ENCODE peak calls at places on chromosomes 5 and 9, in seven cellular contexts. H is mesendoderm, O is IMR-90, S is neuronal stem cell, A is mesenchymal stem cell, Z is H1, M is trophoblast cell. R is an unnamed sample.

GRCh38 chr5:54835642-54836041 is 149.8 kb downstream of the ESM1 start:
- DNase-seq in H (no peak), O (peak), S (no peak), A (peak), Z (no peak), M (no peak), R (no peak)

GRCh38 chr5:170201311-170201710 is 31.5 kb upstream of the C5orf58 start:
- DNase-seq in H (no peak), O (no peak), S (no peak), A (no peak), Z (no peak), M (no peak), R (no peak)

GRCh38 chr9:133935328-133936040 is 56.6 kb downstream of the VAV2 start:
- DNase-seq in H (no peak), O (peak), S (no peak), A (peak), Z (no peak), M (no peak), R (no peak)

GRCh38 chr9:71202931-71203330 is 81.5 kb upstream of the TRPM3 start:
- DNase-seq in H (no peak), O (no peak), S (no peak), A (no peak), Z (no peak), M (no peak), R (no peak)

GRCh38 chr9:38047301-38048251 is 21.5 kb downstream of the SHB start:
- DNase-seq in H (peak), O (peak), S (no peak), A (peak), Z (peak), M (peak), R (peak)

GRCh38 chr5:79697222-79698164 is 7.9 kb downstream of the CMYA5 start:
- DNase-seq in H (peak), O (peak), S (no peak), A (peak), Z (no peak), M (peak), R (no peak)

GRCh38 chr5:178870411-178870810 is 10.7 kb downstream of the ZNF354B start:
- DNase-seq in H (no peak), O (no peak), S (no peak), A (no peak), Z (no peak), M (no peak), R (no peak)

GRCh38 chr5:160475864-160476438 is 54.3 kb downstream of the PTTG1 start:
- DNase-seq in H (no peak), O (no peak), S (no peak), A (no peak), Z (no peak), M (no peak), R (no peak)

GRCh38 chr5:10448754-10449345 is 7.2 kb downstream of the ROPN1L start:
- DNase-seq in H (no peak), O (no peak), S (no peak), A (no peak), Z (no peak), M (no peak), R (no peak)

GRCh38 chr5:10442581-10442980 is 902 bp downstream of the ROPN1L start:
- DNase-seq in H (no peak), O (no peak), S (no peak), A (peak), Z (no peak), M (no peak), R (no peak)

GRCh38 chr5:10441992-10442435 is 335 bp downstream of the ROPN1L start:
- DNase-seq in H (no peak), O (no peak), S (no peak), A (peak), Z (no peak), M (no peak), R (no peak)

GRCh38 chr5:10446490-10446889 is 4.8 kb downstream of the ROPN1L start:
- DNase-seq in H (no peak), O (no peak), S (no peak), A (no peak), Z (no peak), M (no peak), R (no peak)

GRCh38 chr5:10445352-10445751 is 3.7 kb downstream of the ROPN1L start:
- DNase-seq in H (no peak), O (no peak), S (no peak), A (no peak), Z (no peak), M (no peak), R (no peak)
- H2AK5ac ChIP-seq in H (no peak), O (no peak), S (no peak), A (no peak), Z (no peak), M (no peak), R (no peak)

GRCh38 chr9:19174127-19174921 is 47.0 kb upstream of the PLIN2 start:
- DNase-seq in H (peak), O (peak), S (peak), A (peak), Z (no peak), M (peak), R (peak)

GRCh38 chr9:19171271-19171670 is 44.0 kb upstream of the PLIN2 start:
- DNase-seq in H (no peak), O (no peak), S (no peak), A (no peak), Z (no peak), M (no peak), R (no peak)

GRCh38 chr9:19173598-19174125 is 46.4 kb upstream of the PLIN2 start:
- DNase-seq in H (no peak), O (no peak), S (no peak), A (no peak), Z (no peak), M (peak), R (no peak)
- H2AK5ac ChIP-seq in H (no peak), O (peak), S (no peak), A (no peak), Z (no peak), M (peak), R (no peak)

GRCh38 chr5:135035678-135036030 is 1.6 kb upstream of the PITX1 start:
- DNase-seq in H (no peak), O (no peak), S (no peak), A (no peak), Z (no peak), M (no peak), R (no peak)
- H2AK5ac ChIP-seq in H (no peak), O (peak), S (no peak), A (no peak), Z (peak), M (no peak), R (no peak)

DNA sequence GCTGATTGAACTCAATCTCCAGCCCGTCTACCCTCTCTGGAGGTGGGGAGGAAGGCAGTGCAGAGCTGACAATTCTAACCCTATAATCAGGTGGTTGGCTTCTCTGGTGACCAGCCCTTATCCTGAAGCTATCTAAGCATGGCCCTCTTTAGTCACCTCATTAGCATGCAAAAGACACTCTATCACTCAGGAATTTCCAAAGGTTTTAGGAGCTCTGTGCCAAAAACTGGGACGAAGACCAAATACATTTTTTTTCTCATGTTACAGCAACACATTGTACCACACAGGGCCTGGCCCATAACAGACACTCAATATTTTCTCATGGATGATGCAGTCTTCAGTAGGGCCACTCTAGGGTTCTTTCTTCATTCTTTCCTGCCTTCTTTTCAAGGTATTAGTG is 118.8 kb upstream of the VLDLR start:
- DNase-seq in H (peak), O (peak), S (no peak), A (no peak), Z (no peak), M (no peak), R (no peak)
- H2AK5ac ChIP-seq in H (no peak), O (no peak), S (no peak), A (no peak), Z (no peak), M (no peak), R (no peak)

GRCh38 chr5:1380910-1381309 is 36.0 kb upstream of the CLPTM1L start:
- DNase-seq in H (no peak), O (no peak), S (no peak), A (peak), Z (no peak), M (no peak), R (no peak)
- H2AK5ac ChIP-seq in H (no peak), O (no peak), S (peak), A (no peak), Z (no peak), M (no peak), R (no peak)

GRCh38 chr5:167296056-167296455 is 995.4 kb upstream of the WWC1 start:
- DNase-seq in H (no peak), O (no peak), S (no peak), A (peak), Z (no peak), M (no peak), R (no peak)
- H2AK5ac ChIP-seq in H (no peak), O (no peak), S (no peak), A (no peak), Z (no peak), M (no peak), R (no peak)

DNA sequence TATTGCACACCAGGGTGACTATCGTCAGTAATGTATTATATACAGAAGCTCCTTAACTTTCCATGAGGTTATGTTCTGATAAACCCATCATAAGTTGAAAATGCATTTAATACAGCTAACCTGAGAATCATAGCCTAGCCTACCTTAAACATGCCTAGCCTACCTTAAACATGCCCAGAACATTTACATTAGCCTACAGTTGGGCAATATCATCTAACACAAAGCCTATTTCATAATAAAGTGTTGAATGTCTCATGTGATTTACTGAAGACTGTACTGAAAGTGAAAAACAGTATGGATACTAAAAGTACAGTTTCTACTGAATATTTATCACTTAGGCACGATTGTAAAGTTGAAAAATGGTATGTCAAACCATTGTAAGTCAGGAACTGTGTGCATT is 1.5 kb downstream of the GM2A start:
- DNase-seq in H (no peak), O (no peak), S (no peak), A (no peak), Z (no peak), M (no peak), R (no peak)
- H2AK5ac ChIP-seq in H (no peak), O (no peak), S (no peak), A (no peak), Z (no peak), M (no peak), R (no peak)

GRCh38 chr9:91315191-91315590 is 46.5 kb downstream of the AUH start:
- DNase-seq in H (peak), O (no peak), S (no peak), A (no peak), Z (no peak), M (peak), R (peak)

GRCh38 chr9:91316093-91316492 is 45.6 kb downstream of the AUH start:
- DNase-seq in H (no peak), O (no peak), S (no peak), A (no peak), Z (no peak), M (no peak), R (no peak)

GRCh38 chr9:91321691-91322090 is 40.0 kb downstream of the AUH start:
- DNase-seq in H (no peak), O (no peak), S (no peak), A (no peak), Z (no peak), M (no peak), R (no peak)

GRCh38 chr9:91320299-91320698 is 41.4 kb downstream of the AUH start:
- DNase-seq in H (no peak), O (no peak), S (no peak), A (no peak), Z (no peak), M (no peak), R (no peak)
- H2AK5ac ChIP-seq in H (no peak), O (no peak), S (no peak), A (no peak), Z (no peak), M (no peak), R (no peak)

GRCh38 chr9:136210276-136210675 is 5.3 kb upstream of the LHX3 start:
- DNase-seq in H (no peak), O (no peak), S (no peak), A (no peak), Z (no peak), M (no peak), R (no peak)
- H2AK5ac ChIP-seq in H (no peak), O (no peak), S (no peak), A (no peak), Z (no peak), M (no peak), R (no peak)

GRCh38 chr9:114244570-114244969 is 78.3 kb upstream of the ORM1 start:
- DNase-seq in H (no peak), O (no peak), S (no peak), A (no peak), Z (no peak), M (no peak), R (no peak)
- H2AK5ac ChIP-seq in H (no peak), O (no peak), S (no peak), A (no peak), Z (no peak), M (no peak), R (no peak)

R was measured in H9.